ENCODE peak calls at places on chromosomes 6 and 20, in nine cellular contexts. P, H, X, I, K, C, Q, M and S are unnamed samples. For H3K9me3 and H3K36me3, the result is how much of the 10 kb centered on the place peaks cover.

GRCh38 chr6:41561386-41561785 is 15.2 kb downstream of the FOXP4 start:
- DNase-seq in P (no peak), H (no peak), X (no peak), I (no peak), K (no peak), C (no peak), Q (no peak), M (no peak), S (no peak)

GRCh38 chr6:75170666-75171065 is 35.2 kb downstream of the COL12A1 start:
- DNase-seq in P (no peak), H (no peak), X (no peak), I (no peak), K (no peak), C (no peak), Q (peak), M (no peak), S (no peak)

GRCh38 chr20:1810572-1810925 is 84.7 kb upstream of the SIRPA start:
- DNase-seq in P (no peak), H (no peak), X (no peak), I (no peak), K (no peak), C (no peak), Q (no peak), M (no peak), S (no peak)

GRCh38 chr20:52761867-52762266 is 210.3 kb upstream of the TSHZ2 start:
- DNase-seq in P (no peak), H (no peak), X (no peak), I (no peak), K (no peak), C (no peak), Q (no peak), M (no peak), S (no peak)

GRCh38 chr20:44792794-44793193 is 17.6 kb downstream of the RIMS4 start:
- DNase-seq in P (no peak), H (no peak), X (no peak), I (no peak), K (no peak), C (no peak), Q (no peak), M (no peak), S (no peak)

GRCh38 chr6:166526937-166527336 is 59.5 kb downstream of the RAMACL start:
- DNase-seq in P (no peak), H (no peak), X (no peak), I (no peak), K (no peak), C (no peak), Q (no peak), M (no peak), S (no peak)

GRCh38 chr20:24835195-24835594 is 113.9 kb upstream of the CST7 start:
- DNase-seq in P (no peak), H (no peak), X (no peak), I (no peak), K (no peak), C (no peak), Q (no peak), M (no peak), S (no peak)

GRCh38 chr20:34120213-34120612 is 8.2 kb upstream of the EIF2S2 start:
- DNase-seq in P (no peak), H (no peak), X (no peak), I (no peak), K (no peak), C (no peak), Q (no peak), M (no peak), S (no peak)

GRCh38 chr6:4607026-4607704 is 169.0 kb upstream of the CDYL start:
- DNase-seq in P (no peak), H (no peak), X (peak), I (peak), K (no peak), C (peak), Q (peak), M (peak), S (no peak)

GRCh38 chr6:140160909-140161308 is 786.5 kb upstream of the CITED2 start:
- DNase-seq in P (no peak), H (no peak), X (no peak), I (no peak), K (no peak), C (no peak), Q (no peak), M (no peak), S (no peak)

GRCh38 chr20:8547035-8547649 is 415.1 kb downstream of the PLCB1 start:
- DNase-seq in P (no peak), H (no peak), X (no peak), I (no peak), K (no peak), C (no peak), Q (no peak), M (no peak), S (no peak)

GRCh38 chr6:98579941-98580340 is 254.4 kb upstream of the POU3F2 start:
- DNase-seq in P (no peak), H (no peak), X (no peak), I (no peak), K (no peak), C (peak), Q (no peak), M (no peak), S (no peak)

GRCh38 chr20:2871111-2871465 is 2.2 kb upstream of the PTPRA start:
- DNase-seq in P (no peak), H (no peak), X (no peak), I (no peak), K (no peak), C (no peak), Q (peak), M (no peak), S (no peak)

GRCh38 chr20:43942661-43943285 is 28.1 kb downstream of the TOX2 start:
- DNase-seq in P (peak), H (no peak), X (no peak), I (no peak), K (no peak), C (peak), Q (peak), M (no peak), S (no peak)

GRCh38 chr20:50957276-50957675 is 1.1 kb downstream of the DPM1 start:
- DNase-seq in P (no peak), H (no peak), X (no peak), I (no peak), K (no peak), C (peak), Q (peak), M (no peak), S (no peak)

GRCh38 chr6:118223316-118223715 is 316.3 kb downstream of the SLC35F1 start:
- DNase-seq in P (no peak), H (no peak), X (no peak), I (no peak), K (no peak), C (no peak), Q (no peak), M (no peak), S (no peak)

GRCh38 chr6:160238786-160239751 is 19.6 kb downstream of the SLC22A2 start:
- DNase-seq in P (no peak), H (no peak), X (peak), I (no peak), K (no peak), C (peak), Q (no peak), M (peak), S (no peak)

GRCh38 chr6:105994522-105995402 is 91.4 kb upstream of the PRDM1 start:
- DNase-seq in P (peak), H (no peak), X (peak), I (peak), K (peak), C (no peak), Q (peak), M (peak), S (peak)

GRCh38 chr6:137258170-137258569 is 39.0 kb upstream of the IFNGR1 start:
- DNase-seq in P (no peak), H (peak), X (no peak), I (no peak), K (no peak), C (no peak), Q (no peak), M (no peak), S (no peak)

GRCh38 chr6:162058281-162058875 is 669.2 kb downstream of the PRKN start:
- DNase-seq in P (no peak), H (no peak), X (peak), I (no peak), K (no peak), C (peak), Q (no peak), M (no peak), S (peak)

GRCh38 chr6:133567656-133568055 is 321.3 kb upstream of the TCF21 start:
- DNase-seq in P (no peak), H (no peak), X (no peak), I (no peak), K (no peak), C (peak), Q (no peak), M (no peak), S (no peak)

GRCh38 chr6:37587776-37588744 is 88.4 kb upstream of the CCDC167 start:
- DNase-seq in P (no peak), H (no peak), X (no peak), I (no peak), K (no peak), C (no peak), Q (no peak), M (no peak), S (no peak)

GRCh38 chr20:58025233-58025632 is 203.2 kb downstream of the ANKRD60 start:
- DNase-seq in P (no peak), H (no peak), X (peak), I (no peak), K (no peak), C (no peak), Q (no peak), M (no peak), S (no peak)

GRCh38 chr6:82331031-82331773 is 32.4 kb upstream of the TPBG start:
- DNase-seq in P (no peak), H (no peak), X (no peak), I (no peak), K (no peak), C (peak), Q (peak), M (no peak), S (no peak)

GRCh38 chr20:45957021-45957941 is 14.7 kb downstream of the ZNF335 start:
- DNase-seq in P (no peak), H (no peak), X (no peak), I (peak), K (no peak), C (no peak), Q (no peak), M (no peak), S (no peak)

GRCh38 chr6:62652692-62653328 is 366.8 kb upstream of the KHDRBS2 start:
- DNase-seq in P (no peak), H (no peak), X (no peak), I (no peak), K (peak), C (no peak), Q (peak), M (no peak), S (no peak)

GRCh38 chr6:69791065-69791471 is 5.7 kb downstream of the LMBRD1 start:
- DNase-seq in P (no peak), H (no peak), X (no peak), I (no peak), K (no peak), C (no peak), Q (no peak), M (no peak), S (no peak)

GRCh38 chr6:128112494-128112893 is 211.6 kb upstream of the THEMIS start:
- DNase-seq in P (no peak), H (no peak), X (no peak), I (no peak), K (no peak), C (no peak), Q (no peak), M (no peak), S (no peak)

GRCh38 chr6:453152-453551 is 61.6 kb downstream of the IRF4 start:
- DNase-seq in P (no peak), H (no peak), X (no peak), I (peak), K (no peak), C (no peak), Q (peak), M (no peak), S (no peak)

GRCh38 chr6:40036186-40036585 is 101.9 kb upstream of the MOCS1 start:
- DNase-seq in P (no peak), H (no peak), X (no peak), I (no peak), K (no peak), C (no peak), Q (no peak), M (no peak), S (no peak)

GRCh38 chr20:21512634-21513180 is 1.2 kb downstream of the NKX2-2 start:
- DNase-seq in P (no peak), H (no peak), X (no peak), I (no peak), K (no peak), C (no peak), Q (no peak), M (no peak), S (no peak)

GRCh38 chr20:21510995-21511394 is 2.9 kb downstream of the NKX2-2 start:
- DNase-seq in P (no peak), H (no peak), X (no peak), I (no peak), K (no peak), C (no peak), Q (no peak), M (no peak), S (no peak)

GRCh38 chr20:21511485-21511849 is 2.4 kb downstream of the NKX2-2 start:
- DNase-seq in P (no peak), H (no peak), X (no peak), I (no peak), K (no peak), C (no peak), Q (no peak), M (no peak), S (no peak)

GRCh38 chr20:21513181-21513663 is 642 bp downstream of the NKX2-2 start:
- DNase-seq in P (no peak), H (no peak), X (no peak), I (no peak), K (no peak), C (no peak), Q (no peak), M (no peak), S (no peak)

DNA sequence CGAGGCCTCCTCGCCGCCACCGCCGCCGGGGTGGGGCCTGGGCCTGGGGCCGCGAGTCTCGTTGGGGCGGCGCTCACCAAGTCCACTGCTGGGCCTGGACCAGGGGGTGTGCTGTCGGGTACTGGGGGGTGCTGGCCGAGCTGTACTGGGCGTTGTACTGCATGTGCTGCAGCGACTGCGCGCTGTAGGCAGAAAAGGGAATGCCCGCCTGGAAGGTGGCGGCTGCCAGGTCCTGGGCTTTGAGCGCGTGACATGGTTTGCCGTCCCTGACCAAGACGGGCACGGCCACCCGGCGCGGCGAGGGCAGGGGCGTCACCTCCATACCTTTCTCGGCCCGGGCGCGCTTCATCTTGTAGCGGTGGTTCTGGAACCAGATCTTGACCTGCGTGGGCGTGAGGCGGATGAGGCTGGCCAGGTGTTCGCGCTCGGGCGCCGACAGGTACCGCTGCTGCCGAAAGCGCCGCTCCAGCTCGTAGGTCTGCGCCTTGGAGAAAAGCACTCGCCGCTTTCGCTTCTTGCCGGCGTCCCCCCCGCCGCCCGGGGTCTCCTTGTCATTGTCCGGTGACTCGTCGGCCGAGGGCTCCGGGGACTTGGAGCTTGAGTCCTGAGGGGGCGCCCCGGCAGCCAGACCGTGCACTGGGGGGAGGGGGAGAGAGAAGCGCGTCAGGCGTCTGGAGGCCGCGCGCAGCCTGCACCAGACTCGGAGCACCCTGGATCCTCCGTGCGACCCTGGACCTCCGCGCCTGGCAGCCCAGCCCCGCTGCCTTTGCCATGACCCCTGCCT is 1.8 kb downstream of the NKX2-2 start:
- DNase-seq in P (no peak), H (no peak), X (no peak), I (peak), K (no peak), C (no peak), Q (no peak), M (no peak), S (no peak)
- H3K9me3 ChIP-seq in P (under half), H (under half), X (under half), I (under half), K (under half), C (under half), Q (under half), M (under half), S (under half)

GRCh38 chr6:32977953-32978324 is 9.5 kb downstream of the BRD2 start:
- DNase-seq in P (no peak), H (no peak), X (no peak), I (no peak), K (no peak), C (no peak), Q (no peak), M (no peak), S (no peak)
- H3K36me3 ChIP-seq in P (half or more), H (half or more), X (half or more), I (under half), K (half or more), C (half or more), Q (half or more), M (under half), S (half or more)

GRCh38 chr6:23176471-23176870 is 607.1 kb downstream of the HDGFL1 start:
- DNase-seq in P (no peak), H (no peak), X (no peak), I (no peak), K (no peak), C (no peak), Q (no peak), M (no peak), S (no peak)
- H3K9me3 ChIP-seq in P (under half), H (under half), X (under half), I (under half), K (under half), C (under half), Q (under half), M (under half), S (under half)

DNA sequence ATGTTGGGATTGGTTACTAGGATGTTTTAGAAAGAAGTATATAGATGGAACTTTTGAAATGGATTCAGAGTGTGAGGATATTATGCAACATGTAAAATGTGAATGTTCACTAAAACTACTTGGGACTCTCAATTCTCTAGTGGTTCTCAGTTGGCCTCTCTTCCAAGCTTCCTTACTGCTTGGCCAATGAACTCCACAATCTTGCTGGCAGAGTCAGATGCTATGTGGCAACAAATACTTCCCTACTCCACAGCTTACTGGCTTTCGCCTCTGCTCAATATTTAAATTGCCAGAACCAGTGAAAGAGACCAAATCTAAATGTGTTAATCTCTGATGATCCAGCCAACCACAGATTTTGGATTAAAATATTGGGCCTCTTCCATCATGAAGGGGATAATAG is 138.4 kb downstream of the HTR1B start:
- DNase-seq in P (no peak), H (no peak), X (no peak), I (no peak), K (no peak), C (no peak), Q (peak), M (no peak), S (peak)
- H3K36me3 ChIP-seq in P (under half), H (under half), X (under half), I (under half), K (under half), C (under half), Q (under half), M (under half), S (under half)

GRCh38 chr6:36117639-36118549 is 12.4 kb upstream of the MAPK13 start:
- DNase-seq in P (no peak), H (no peak), X (no peak), I (no peak), K (no peak), C (no peak), Q (no peak), M (no peak), S (no peak)

GRCh38 chr6:36116943-36117342 is 13.4 kb upstream of the MAPK13 start:
- DNase-seq in P (no peak), H (no peak), X (no peak), I (no peak), K (no peak), C (no peak), Q (no peak), M (no peak), S (no peak)

GRCh38 chr6:36116066-36116465 is 14.2 kb upstream of the MAPK13 start:
- DNase-seq in P (no peak), H (no peak), X (no peak), I (no peak), K (no peak), C (no peak), Q (no peak), M (no peak), S (no peak)

GRCh38 chr6:36115412-36115811 is 14.9 kb upstream of the MAPK13 start:
- DNase-seq in P (no peak), H (no peak), X (no peak), I (no peak), K (no peak), C (no peak), Q (no peak), M (no peak), S (no peak)

GRCh38 chr6:36116480-36116879 is 13.8 kb upstream of the MAPK13 start:
- DNase-seq in P (no peak), H (no peak), X (no peak), I (no peak), K (no peak), C (no peak), Q (no peak), M (no peak), S (no peak)
- H3K9me3 ChIP-seq in P (under half), H (under half), X (under half), I (under half), K (under half), C (under half), Q (under half), M (under half), S (under half)

DNA sequence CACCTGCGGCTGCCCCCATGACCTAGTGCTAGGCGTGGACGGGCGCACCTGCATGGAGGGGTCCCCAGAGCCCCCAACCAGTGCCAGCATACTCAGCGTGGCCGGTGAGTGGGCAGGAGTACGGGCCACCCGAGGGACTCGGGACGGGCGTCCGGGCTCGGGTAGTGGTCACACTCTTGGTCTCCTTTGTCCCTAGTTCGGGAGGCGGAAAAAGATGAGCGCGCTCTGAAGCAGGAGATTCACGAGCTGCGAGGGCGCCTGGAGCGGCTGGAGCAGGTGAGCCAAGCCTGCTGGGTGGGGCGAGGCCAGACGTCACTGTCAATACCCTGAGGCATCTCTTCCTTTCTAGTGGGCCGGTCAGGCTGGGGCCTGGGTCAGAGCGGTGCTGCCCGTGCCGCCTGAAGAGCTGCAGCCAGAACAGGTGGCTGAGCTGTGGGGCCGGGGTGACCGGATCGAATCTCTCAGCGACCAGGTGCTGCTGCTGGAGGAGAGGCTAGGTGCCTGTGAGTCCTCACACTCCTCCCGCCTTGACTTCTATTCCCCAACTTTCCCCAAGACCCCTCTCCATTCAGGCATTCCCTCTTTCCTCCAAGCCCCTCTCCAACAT is 2.9 kb downstream of the EGFL8 start:
- DNase-seq in P (no peak), H (no peak), X (no peak), I (no peak), K (no peak), C (no peak), Q (no peak), M (no peak), S (no peak)
- H3K36me3 ChIP-seq in P (under half), H (under half), X (under half), I (under half), K (half or more), C (under half), Q (under half), M (under half), S (half or more)

DNA sequence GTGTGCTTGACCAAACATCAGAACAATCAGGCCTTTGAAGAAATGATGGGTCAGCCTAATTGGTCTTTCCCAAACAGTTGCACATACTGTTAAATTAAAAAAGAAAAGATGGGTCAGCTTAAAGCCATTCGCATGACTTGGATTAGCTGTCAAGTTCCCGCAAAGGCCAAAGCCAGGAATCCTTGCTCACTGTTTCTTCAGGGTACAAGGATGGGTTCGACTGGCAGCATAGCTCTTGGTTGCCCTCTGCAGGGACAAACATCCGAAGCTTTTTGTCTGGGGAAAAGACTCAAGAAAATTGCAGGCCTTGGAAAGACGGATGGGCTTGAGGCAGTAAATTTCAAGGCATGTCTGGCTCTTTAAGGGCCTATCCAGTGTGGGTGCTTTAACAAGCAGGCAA is 168.0 kb downstream of the HDGFL1 start:
- DNase-seq in P (no peak), H (no peak), X (peak), I (no peak), K (peak), C (peak), Q (peak), M (peak), S (no peak)
- H3K9me3 ChIP-seq in P (under half), H (under half), X (under half), I (under half), K (under half), C (under half), Q (under half), M (under half), S (under half)

GRCh38 chr6:64049736-64050135 is 414.1 kb downstream of the PHF3 start:
- DNase-seq in P (no peak), H (no peak), X (no peak), I (no peak), K (no peak), C (no peak), Q (no peak), M (no peak), S (no peak)
- H3K36me3 ChIP-seq in P (under half), H (under half), X (under half), I (under half), K (under half), C (under half), Q (under half), M (under half), S (under half)